ENCODE peak calls at places on chromosome 9, in seven cellular contexts. W is right atrium auricular region, L is spleen, D is neural progenitor cell, Q is RWPE2, Z is tibial artery, R is GM23338. C is an unnamed sample. For H3K4me1, the result is how much of the 10 kb centered on the place peaks cover.

GRCh38 chr9:93523518-93524144 is 52.8 kb upstream of the PHF2 start:
- DNase-seq in W (no peak), L (no peak), D (no peak), Q (no peak), Z (no peak), R (no peak), C (no peak)

GRCh38 chr9:27714388-27714787 is 141.1 kb upstream of the C9orf72 start:
- DNase-seq in W (no peak), L (no peak), D (no peak), Q (no peak), Z (no peak), R (peak), C (no peak)

GRCh38 chr9:107932036-107932435 is 442.5 kb upstream of the KLF4 start:
- DNase-seq in W (no peak), L (no peak), D (no peak), Q (no peak), Z (no peak), R (no peak), C (no peak)

GRCh38 chr9:68651280-68651893 is 53.7 kb upstream of the PIP5K1B start:
- DNase-seq in W (no peak), L (no peak), D (no peak), Q (no peak), Z (no peak), R (no peak), C (no peak)

GRCh38 chr9:98259791-98260190 is 4.3 kb upstream of the TBC1D2 start:
- DNase-seq in W (no peak), L (no peak), D (no peak), Q (no peak), Z (no peak), R (no peak), C (no peak)

GRCh38 chr9:27184556-27185351 is 75.7 kb downstream of the TEK start:
- DNase-seq in W (peak), L (no peak), D (no peak), Q (no peak), Z (no peak), R (no peak), C (no peak)

GRCh38 chr9:132584616-132585560 is 2.5 kb downstream of the BARHL1 start:
- DNase-seq in W (no peak), L (no peak), D (peak), Q (no peak), Z (no peak), R (peak), C (no peak)

GRCh38 chr9:68951879-68952659 is 61.8 kb downstream of the PRKACG start:
- DNase-seq in W (no peak), L (no peak), D (no peak), Q (no peak), Z (no peak), R (no peak), C (no peak)

GRCh38 chr9:128625391-128626145 is 31.1 kb downstream of the DYNC2I2 start:
- DNase-seq in W (no peak), L (no peak), D (no peak), Q (no peak), Z (no peak), R (peak), C (no peak)

GRCh38 chr9:87713278-87713989 is 12.5 kb upstream of the CTSL start:
- DNase-seq in W (peak), L (no peak), D (no peak), Q (peak), Z (peak), R (peak), C (peak)

GRCh38 chr9:82161876-82162275 is 173.3 kb downstream of the SPATA31D1 start:
- DNase-seq in W (no peak), L (no peak), D (no peak), Q (no peak), Z (no peak), R (no peak), C (no peak)

GRCh38 chr9:87882627-87883026 is at the start of gene SPATA31E1:
- DNase-seq in W (no peak), L (no peak), D (peak), Q (no peak), Z (no peak), R (peak), C (no peak)

GRCh38 chr9:86773437-86773836 is 173.9 kb downstream of the GAS1 start:
- DNase-seq in W (no peak), L (no peak), D (no peak), Q (no peak), Z (no peak), R (no peak), C (no peak)

GRCh38 chr9:89879711-89880110 is 274.9 kb downstream of the GADD45G start:
- DNase-seq in W (peak), L (peak), D (no peak), Q (no peak), Z (peak), R (no peak), C (no peak)

GRCh38 chr9:84271004-84271886 is 69.3 kb downstream of the SLC28A3 start:
- DNase-seq in W (peak), L (peak), D (peak), Q (no peak), Z (peak), R (peak), C (no peak)

GRCh38 chr9:134910146-134910545 is 7.6 kb downstream of the FCN1 start:
- DNase-seq in W (no peak), L (no peak), D (no peak), Q (no peak), Z (peak), R (no peak), C (no peak)

GRCh38 chr9:17832812-17833211 is 253.9 kb downstream of the SH3GL2 start:
- DNase-seq in W (no peak), L (no peak), D (no peak), Q (no peak), Z (no peak), R (no peak), C (no peak)

GRCh38 chr9:132516911-132517310 is 65.5 kb upstream of the BARHL1 start:
- DNase-seq in W (no peak), L (no peak), D (no peak), Q (no peak), Z (no peak), R (no peak), C (no peak)

GRCh38 chr9:37801287-37801850 is 772 bp downstream of the DCAF10 start:
- DNase-seq in W (no peak), L (peak), D (peak), Q (no peak), Z (no peak), R (peak), C (peak)

GRCh38 chr9:68631811-68632210 is 73.2 kb upstream of the PIP5K1B start:
- DNase-seq in W (no peak), L (no peak), D (no peak), Q (no peak), Z (no peak), R (no peak), C (no peak)

GRCh38 chr9:73805111-73805510 is 653.4 kb downstream of the ANXA1 start:
- DNase-seq in W (no peak), L (no peak), D (no peak), Q (no peak), Z (no peak), R (no peak), C (no peak)

GRCh38 chr9:82882133-82882532 is 180.8 kb downstream of the RASEF start:
- DNase-seq in W (no peak), L (no peak), D (no peak), Q (no peak), Z (no peak), R (peak), C (no peak)

GRCh38 chr9:129172816-129173215 is 5.2 kb downstream of the IER5L start:
- DNase-seq in W (no peak), L (no peak), D (peak), Q (no peak), Z (no peak), R (no peak), C (no peak)

GRCh38 chr9:91426123-91426745 is 2.6 kb upstream of the NFIL3 start:
- DNase-seq in W (no peak), L (no peak), D (peak), Q (no peak), Z (no peak), R (peak), C (no peak)

GRCh38 chr9:113398796-113399195 is 2.3 kb downstream of the ALAD start:
- DNase-seq in W (no peak), L (no peak), D (no peak), Q (no peak), Z (no peak), R (no peak), C (no peak)

GRCh38 chr9:83630938-83631457 is 8.1 kb downstream of the IDNK start:
- DNase-seq in W (no peak), L (no peak), D (peak), Q (no peak), Z (no peak), R (peak), C (no peak)

GRCh38 chr9:17520264-17521058 is 58.4 kb upstream of the SH3GL2 start:
- DNase-seq in W (no peak), L (no peak), D (peak), Q (no peak), Z (no peak), R (peak), C (no peak)

GRCh38 chr9:14158911-14159310 is 155.0 kb downstream of the NFIB start:
- DNase-seq in W (no peak), L (no peak), D (no peak), Q (no peak), Z (no peak), R (no peak), C (no peak)

GRCh38 chr9:77896269-77897245 is 135.1 kb downstream of the GNAQ start:
- DNase-seq in W (no peak), L (no peak), D (no peak), Q (no peak), Z (no peak), R (no peak), C (no peak)

DNA sequence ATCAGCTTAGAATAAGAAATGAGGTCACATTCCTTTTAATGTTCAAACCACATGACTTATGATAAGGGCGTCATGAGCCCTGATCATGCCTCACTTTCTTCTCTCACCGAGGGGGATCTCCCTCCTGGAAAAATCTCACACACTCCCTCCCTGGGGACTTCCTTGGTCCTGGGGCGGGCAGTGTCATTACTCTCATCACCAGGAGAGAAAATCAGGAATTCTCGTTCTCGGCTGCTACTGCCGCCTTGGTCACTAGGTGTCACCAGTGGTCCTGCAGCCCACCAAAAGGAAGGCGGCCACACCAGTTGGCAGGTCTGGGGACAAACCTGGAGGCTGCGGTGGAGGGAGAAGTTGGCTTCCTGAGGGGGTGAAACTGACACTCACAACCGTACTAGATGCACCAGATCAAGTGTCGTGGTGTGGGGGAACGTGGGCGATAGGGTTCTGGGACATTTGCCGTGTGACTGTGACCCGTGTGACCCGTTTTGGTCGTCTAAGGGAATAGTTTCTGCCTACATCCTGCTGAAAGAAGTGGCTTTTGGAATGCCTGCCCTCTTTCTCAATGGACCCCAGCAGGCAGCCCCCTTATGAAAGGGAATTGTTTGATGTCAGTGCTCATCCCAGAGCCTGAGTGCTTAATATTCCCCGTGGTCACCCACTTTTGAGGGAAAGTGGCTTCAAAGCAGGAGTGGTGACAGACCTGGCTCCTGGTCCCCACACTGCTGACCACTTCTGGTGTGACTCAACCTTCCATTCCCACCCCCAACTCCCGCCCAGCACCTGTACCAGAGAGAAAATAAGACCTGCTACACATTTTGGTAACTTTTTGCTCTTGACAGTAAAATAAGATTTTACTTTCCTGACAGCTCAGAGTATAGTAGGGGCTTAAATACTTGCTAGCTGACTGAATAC is 63.2 kb downstream of the ACER2 start:
- DNase-seq in W (peak), L (peak), D (peak), Q (no peak), Z (peak), R (peak), C (peak)
- TF ChIP-seq CTCF in W (peak), L (no peak), D (peak), Q (peak), Z (peak), R (peak), C (peak)

GRCh38 chr9:5436441-5436840 is 1.3 kb downstream of the PLGRKT start:
- DNase-seq in W (no peak), L (no peak), D (no peak), Q (no peak), Z (no peak), R (no peak), C (no peak)
- H3K4me3 ChIP-seq in W (no peak), L (no peak), D (peak), Q (no peak), Z (no peak), R (peak), C (no peak)

DNA sequence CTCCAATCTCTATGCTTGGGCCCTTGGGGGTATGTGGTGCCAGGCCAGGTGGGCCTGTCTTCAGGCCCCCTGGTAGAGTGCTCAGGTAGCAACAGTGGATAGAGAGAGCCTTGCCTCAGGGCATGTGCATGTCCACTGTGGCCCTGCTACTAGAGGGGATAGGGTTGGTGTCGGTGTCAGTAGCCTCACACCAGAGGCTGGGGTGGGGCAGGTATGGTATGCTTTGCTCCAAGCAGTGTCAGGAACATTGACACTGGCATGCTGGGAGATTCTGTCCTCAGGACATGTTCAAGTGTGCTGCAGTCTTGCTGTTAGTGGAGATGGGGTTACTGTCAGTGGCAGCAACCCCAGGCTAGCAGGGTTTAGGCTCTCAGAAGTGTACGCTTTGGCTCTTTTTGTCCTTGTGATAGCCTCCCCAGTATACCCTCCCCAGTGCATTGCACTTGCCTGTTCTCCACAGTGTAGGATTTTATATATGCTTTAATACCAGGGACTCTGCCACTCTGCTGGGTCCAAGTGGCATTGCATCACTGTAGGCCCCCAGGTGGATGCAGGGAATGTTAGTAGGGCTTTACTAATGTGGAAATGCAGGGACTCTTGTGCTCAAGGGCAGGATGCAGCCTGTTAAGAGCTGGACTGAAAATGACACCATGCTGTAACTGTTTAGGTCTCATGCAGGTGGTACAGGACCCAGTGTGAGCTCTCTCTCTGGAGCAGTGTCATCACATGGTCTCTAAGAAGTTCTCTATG is 21.6 kb downstream of the RIC1 start:
- DNase-seq in W (no peak), L (no peak), D (no peak), Q (no peak), Z (no peak), R (no peak), C (no peak)
- H3K4me1 ChIP-seq in W (under half), L (under half), D (under half), Q (under half), Z (under half), R (under half), C (under half)

DNA sequence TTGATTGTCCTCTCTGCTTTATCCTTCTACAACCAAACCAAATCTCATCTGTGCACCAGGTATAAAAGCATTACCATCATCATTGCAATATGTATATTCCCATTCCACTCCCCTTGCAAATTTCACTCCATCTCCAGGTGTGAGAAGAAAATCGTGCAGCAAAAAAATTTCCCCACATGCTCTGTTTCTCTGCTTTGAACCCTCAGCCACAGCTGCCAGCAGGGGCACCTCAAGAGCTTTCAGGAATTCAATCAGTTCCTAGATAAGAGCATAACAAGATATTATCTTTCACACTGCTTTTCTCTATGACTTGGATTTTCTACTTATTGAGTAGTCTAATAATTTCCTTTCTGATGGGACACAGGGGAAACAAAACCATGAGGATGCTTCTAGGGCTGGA is 204.4 kb downstream of the SEC61B start:
- DNase-seq in W (no peak), L (no peak), D (no peak), Q (no peak), Z (no peak), R (no peak), C (no peak)
- TF ChIP-seq CTCF in W (no peak), L (no peak), D (no peak), Q (no peak), Z (no peak), R (no peak), C (no peak)

GRCh38 chr9:971901-972511 is 4.4 kb upstream of the DMRT3 start:
- DNase-seq in W (no peak), L (no peak), D (peak), Q (no peak), Z (no peak), R (peak), C (no peak)
- H3K4me3 ChIP-seq in W (peak), L (no peak), D (peak), Q (peak), Z (peak), R (peak), C (no peak)

GRCh38 chr9:96856363-96857286 is 2.3 kb upstream of the ZNF782 start:
- DNase-seq in W (peak), L (peak), D (peak), Q (no peak), Z (no peak), R (peak), C (peak)
- H3K4me1 ChIP-seq in W (under half), L (under half), D (under half), Q (under half), Z (under half), R (under half), C (under half)